ENCODE peak calls at places on chromosomes 11 and 22, in ten cellular contexts. S is GM20000, X is RWPE1, W is Peyer's patch, H is mammary epithelial cell, K is tibial artery, P is GM10248, E is uterus, N is sigmoid colon, Z is neural crest cell. R is an unnamed sample.

GRCh38 chr11:43285826-43286225 is 26.0 kb upstream of the API5 start:
- DNase-seq in Z (no peak), X (no peak), W (no peak), H (no peak), S (no peak), P (no peak), N (no peak), E (no peak), K (no peak), R (no peak)

GRCh38 chr22:39233736-39234120 is 11.1 kb downstream of the PDGFB start:
- DNase-seq in P (no peak), X (no peak), E (no peak), N (no peak), Z (no peak), S (no peak), K (no peak), W (no peak), H (no peak), R (no peak)

GRCh38 chr22:29270475-29271271 is 2.6 kb downstream of the EWSR1 start:
- DNase-seq in K (no peak), Z (no peak), W (no peak), P (no peak), S (no peak), N (no peak), E (no peak), H (peak; percentile 11), X (no peak), R (peak; percentile 50)

GRCh38 chr22:46628756-46629155 is 8.6 kb downstream of the GRAMD4 start:
- DNase-seq in E (no peak), W (no peak), S (no peak), Z (no peak), P (no peak), X (no peak), H (no peak), N (no peak), K (no peak), R (no peak)

GRCh38 chr11:131666006-131666405 is 295.6 kb downstream of the NTM start:
- DNase-seq in N (no peak), P (no peak), K (no peak), H (no peak), Z (no peak), W (no peak), S (no peak), X (no peak), E (no peak), R (no peak)

GRCh38 chr11:20015529-20016427 is 144.5 kb downstream of the DBX1 start:
- DNase-seq in X (no peak), K (no peak), S (no peak), W (no peak), H (peak; percentile 48), N (no peak), Z (no peak), E (no peak), P (no peak), R (peak; percentile 58)

GRCh38 chr11:65891180-65892136 is 985 bp downstream of the CCDC85B start:
- DNase-seq in E (peak; percentile 59), N (peak; percentile 81), W (no peak), H (no peak), Z (no peak), P (no peak), X (no peak), K (peak; percentile 46), S (no peak), R (peak; percentile 41)

GRCh38 chr11:15453211-15453715 is 338.5 kb downstream of the INSC start:
- DNase-seq in Z (no peak), X (no peak), W (no peak), N (no peak), P (no peak), S (no peak), E (no peak), H (no peak), K (no peak), R (no peak)

GRCh38 chr11:27677108-27677507 is 23.1 kb downstream of the BDNF start:
- DNase-seq in P (no peak), K (no peak), E (no peak), S (no peak), H (no peak), X (no peak), N (no peak), Z (no peak), W (no peak), R (no peak)

GRCh38 chr11:98101329-98101728 is 919.4 kb upstream of the CNTN5 start:
- DNase-seq in H (no peak), K (no peak), N (no peak), X (no peak), W (no peak), S (no peak), Z (no peak), E (no peak), P (no peak), R (no peak)

GRCh38 chr11:31640611-31641010 is 131.0 kb downstream of the ELP4 start:
- DNase-seq in W (no peak), P (no peak), K (no peak), Z (no peak), S (no peak), X (no peak), N (no peak), H (no peak), E (no peak), R (no peak)

GRCh38 chr11:86954288-86955110 is 696 bp downstream of the FZD4 start:
- DNase-seq in Z (peak; percentile 30), W (no peak), X (peak; percentile 6), P (peak; percentile 15), N (peak; percentile 72), S (no peak), E (peak; percentile 46), H (peak; percentile 6), K (peak; percentile 45), R (peak; percentile 21)

GRCh38 chr22:32270641-32271369 is 15.7 kb upstream of the SLC5A4 start:
- DNase-seq in Z (no peak), P (no peak), K (no peak), W (no peak), H (no peak), E (no peak), N (no peak), S (no peak), X (no peak), R (no peak)

GRCh38 chr11:89381094-89381493 is 110.1 kb downstream of the NOX4 start:
- DNase-seq in X (peak; percentile 77), H (peak; percentile 93), Z (no peak), N (no peak), E (peak; percentile 20), K (peak; percentile 53), S (no peak), P (no peak), W (no peak), R (peak; percentile 78)

GRCh38 chr22:17807571-17808410 is 33.5 kb upstream of the BID start:
- DNase-seq in X (no peak), E (no peak), H (no peak), N (no peak), P (no peak), K (no peak), Z (no peak), W (no peak), S (no peak), R (no peak)

GRCh38 chr22:32660292-32660691 is 141.2 kb upstream of the TIMP3 start:
- DNase-seq in E (peak; percentile 69), P (peak; percentile 71), K (peak; percentile 71), W (peak; percentile 83), N (peak; percentile 84), Z (peak; percentile 59), H (peak; percentile 62), S (peak; percentile 67), X (peak; percentile 65), R (peak; percentile 71)

GRCh38 chr11:102794382-102794781 is 3.6 kb downstream of the MMP1 start:
- DNase-seq in K (no peak), S (peak; percentile 52), X (no peak), E (no peak), W (no peak), H (peak; percentile 30), N (no peak), Z (no peak), P (peak; percentile 33), R (peak; percentile 63)
- TF ChIP-seq CTCF in K (no peak), S (peak; percentile 34), X (peak; percentile 18), E (no peak), W (no peak), H (peak; percentile 37), N (no peak), Z (peak; percentile 48), P (peak; percentile 16), R (peak; percentile 28)

DNA sequence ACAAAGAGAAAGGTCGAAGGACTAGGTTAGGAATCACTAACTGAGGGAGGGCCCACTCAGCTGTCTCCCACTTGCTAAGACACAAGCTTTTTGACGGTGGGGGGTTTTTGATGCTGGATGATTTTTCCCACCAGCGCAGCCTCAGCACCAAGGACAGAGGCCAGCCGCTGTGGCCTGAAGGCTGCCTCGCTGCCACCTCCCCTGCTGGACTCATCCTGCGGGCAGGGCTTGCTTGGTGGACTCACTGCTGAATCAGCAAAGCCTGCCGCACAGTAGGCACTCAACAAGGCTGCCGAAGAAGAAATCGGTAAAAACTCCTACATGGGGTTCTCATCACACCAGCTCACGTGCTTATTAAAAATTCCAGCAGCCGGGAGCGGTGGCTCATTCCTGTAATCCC is 2.6 kb downstream of the ALG12 start:
- DNase-seq in Z (no peak), K (no peak), S (no peak), E (no peak), X (no peak), H (no peak), W (no peak), N (no peak), P (no peak), R (no peak)
- TF ChIP-seq CTCF in Z (no peak), K (no peak), S (no peak), E (no peak), X (no peak), H (no peak), W (no peak), N (no peak), P (no peak), R (no peak)

GRCh38 chr11:34940026-34940677 is 23.7 kb downstream of the PDHX start:
- DNase-seq in E (no peak), N (no peak), S (peak; percentile 32), K (no peak), Z (no peak), X (no peak), H (no peak), P (peak; percentile 18), W (no peak), R (no peak)
- TF ChIP-seq CTCF in E (no peak), N (no peak), S (no peak), K (no peak), Z (no peak), X (no peak), H (peak; percentile 19), P (no peak), W (no peak), R (no peak)

DNA sequence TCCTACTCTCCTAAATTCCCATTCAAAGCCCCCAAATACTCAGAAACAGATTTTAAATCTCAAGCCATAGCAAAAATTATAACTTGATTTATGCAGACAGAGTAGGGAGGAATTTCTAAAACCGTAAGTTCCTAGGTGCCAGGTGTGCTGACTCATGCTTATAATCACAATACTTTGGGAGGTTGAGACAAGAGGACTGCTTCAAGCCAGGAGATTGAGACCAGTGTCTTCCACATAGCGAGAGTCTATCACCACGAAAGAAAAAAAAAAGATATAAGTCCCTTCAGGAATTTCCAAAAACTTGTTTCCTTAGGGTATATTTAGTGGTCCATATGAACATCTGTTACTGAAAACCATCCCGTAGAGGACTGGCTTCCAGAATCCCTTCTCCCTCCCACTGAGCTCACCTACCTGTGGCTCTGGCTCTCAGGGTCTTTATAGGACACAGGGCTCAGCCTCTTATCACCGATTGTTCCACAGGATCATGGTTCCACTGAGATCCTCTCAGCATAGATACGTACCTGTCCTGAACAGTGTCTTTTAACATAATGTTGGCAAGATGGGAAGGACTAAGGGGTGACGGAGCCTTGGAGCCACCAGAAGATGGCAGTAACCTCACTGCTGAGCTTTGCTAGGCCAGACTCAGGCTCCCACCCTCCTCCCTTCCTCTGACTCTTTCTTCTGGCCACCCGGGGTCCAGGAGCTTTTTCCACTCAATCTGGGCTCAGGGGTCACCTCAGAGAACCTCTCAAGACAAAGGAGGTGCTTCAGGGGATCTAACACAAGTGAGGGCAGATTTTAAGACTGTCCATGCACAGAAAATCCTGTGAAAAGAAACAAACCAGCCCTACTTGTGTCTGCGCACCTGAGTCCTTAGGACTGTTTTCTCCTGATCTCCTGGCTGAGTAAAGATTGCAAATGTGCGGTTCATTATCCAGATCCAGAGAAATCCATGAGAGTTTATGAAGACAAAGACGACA is 117.5 kb upstream of the TOP3B start:
- DNase-seq in S (no peak), E (no peak), X (no peak), K (no peak), P (no peak), Z (no peak), H (no peak), W (no peak), N (no peak), R (peak; percentile 15)
- TF ChIP-seq CTCF in S (no peak), E (no peak), X (no peak), K (no peak), P (peak; percentile 7), Z (peak; percentile 39), H (peak; percentile 53), W (no peak), N (no peak), R (peak; percentile 10)